ENCODE peak calls at places on chromosomes 4 and X, in six cellular contexts. One of them, this sample, is unnamed.

GRCh38 chr4:164768516-164768915 is 14.6 kb downstream of the SMIM31 start:
- DNase-seq in cardiac muscle cell: peak
- DNase-seq in COR-L47: no peak
- DNase-seq in transverse colon: no peak
- DNase-seq in heart right ventricle: no peak
- DNase-seq in nephron progenitor cell: no peak
- DNase-seq in this sample: no peak

GRCh38 chr4:145131848-145132247 is 33.7 kb downstream of the ABCE1 start:
- DNase-seq in transverse colon: no peak
- DNase-seq in cardiac muscle cell: no peak
- DNase-seq in nephron progenitor cell: no peak
- DNase-seq in COR-L47: no peak
- DNase-seq in heart right ventricle: no peak
- DNase-seq in this sample: no peak

GRCh38 chr4:41763741-41764140 is 15.2 kb upstream of the PHOX2B start:
- DNase-seq in nephron progenitor cell: no peak
- DNase-seq in transverse colon: no peak
- DNase-seq in heart right ventricle: no peak
- DNase-seq in cardiac muscle cell: no peak
- DNase-seq in COR-L47: no peak
- DNase-seq in this sample: no peak

GRCh38 chrX:34956915-34957314 is 14.3 kb downstream of the FAM47B start:
- DNase-seq in heart right ventricle: no peak
- DNase-seq in cardiac muscle cell: peak
- DNase-seq in nephron progenitor cell: no peak
- DNase-seq in COR-L47: no peak
- DNase-seq in transverse colon: no peak
- DNase-seq in this sample: no peak

GRCh38 chr4:80171251-80171650 is 26.1 kb upstream of the PRDM8 start:
- DNase-seq in cardiac muscle cell: peak
- DNase-seq in nephron progenitor cell: no peak
- DNase-seq in COR-L47: no peak
- DNase-seq in heart right ventricle: no peak
- DNase-seq in transverse colon: no peak
- DNase-seq in this sample: no peak

GRCh38 chr4:154998284-154998683 is 210.2 kb upstream of the NPY2R start:
- DNase-seq in transverse colon: no peak
- DNase-seq in cardiac muscle cell: peak
- DNase-seq in heart right ventricle: no peak
- DNase-seq in nephron progenitor cell: no peak
- DNase-seq in COR-L47: no peak
- DNase-seq in this sample: no peak

GRCh38 chr4:104163820-104164219 is 330.9 kb downstream of the CXXC4 start:
- DNase-seq in transverse colon: no peak
- DNase-seq in cardiac muscle cell: no peak
- DNase-seq in COR-L47: no peak
- DNase-seq in nephron progenitor cell: no peak
- DNase-seq in heart right ventricle: no peak
- DNase-seq in this sample: no peak

GRCh38 chr4:140666889-140667614 is 89.1 kb downstream of the TBC1D9 start:
- DNase-seq in COR-L47: no peak
- DNase-seq in cardiac muscle cell: no peak
- DNase-seq in transverse colon: no peak
- DNase-seq in heart right ventricle: no peak
- DNase-seq in nephron progenitor cell: no peak
- DNase-seq in this sample: no peak

GRCh38 chrX:118148737-118149136 is 32.1 kb upstream of the KLHL13 start:
- DNase-seq in nephron progenitor cell: no peak
- DNase-seq in transverse colon: no peak
- DNase-seq in cardiac muscle cell: no peak
- DNase-seq in heart right ventricle: no peak
- DNase-seq in COR-L47: no peak
- DNase-seq in this sample: no peak

GRCh38 chr4:88006956-88007303 is 505 bp upstream of the PKD2 start:
- DNase-seq in heart right ventricle: no peak
- DNase-seq in nephron progenitor cell: peak
- DNase-seq in COR-L47: no peak
- DNase-seq in transverse colon: no peak
- DNase-seq in cardiac muscle cell: no peak
- DNase-seq in this sample: no peak

GRCh38 chr4:98653890-98654867 is 4.2 kb downstream of the TSPAN5 start:
- DNase-seq in COR-L47: no peak
- DNase-seq in transverse colon: no peak
- DNase-seq in cardiac muscle cell: peak
- DNase-seq in nephron progenitor cell: no peak
- DNase-seq in heart right ventricle: no peak
- DNase-seq in this sample: no peak

GRCh38 chrX:48601741-48602394 is 4.6 kb downstream of the WDR13 start:
- DNase-seq in heart right ventricle: no peak
- DNase-seq in nephron progenitor cell: no peak
- DNase-seq in COR-L47: no peak
- DNase-seq in cardiac muscle cell: no peak
- DNase-seq in transverse colon: no peak
- DNase-seq in this sample: no peak

GRCh38 chr4:148776944-148777343 is 334.7 kb upstream of the NR3C2 start:
- DNase-seq in COR-L47: no peak
- DNase-seq in heart right ventricle: no peak
- DNase-seq in transverse colon: no peak
- DNase-seq in nephron progenitor cell: no peak
- DNase-seq in cardiac muscle cell: no peak
- DNase-seq in this sample: no peak

GRCh38 chr4:683982-684571 is 4.9 kb downstream of the SLC49A3 start:
- DNase-seq in transverse colon: peak
- DNase-seq in COR-L47: no peak
- DNase-seq in nephron progenitor cell: peak
- DNase-seq in cardiac muscle cell: peak
- DNase-seq in heart right ventricle: peak
- DNase-seq in this sample: no peak

GRCh38 chrX:123339201-123339905 is 155.3 kb downstream of the GRIA3 start:
- DNase-seq in transverse colon: no peak
- DNase-seq in cardiac muscle cell: peak
- DNase-seq in heart right ventricle: no peak
- DNase-seq in nephron progenitor cell: no peak
- DNase-seq in COR-L47: no peak
- DNase-seq in this sample: no peak

GRCh38 chr4:160887668-160888067 is 1276.1 kb downstream of the FSTL5 start:
- DNase-seq in transverse colon: no peak
- DNase-seq in heart right ventricle: no peak
- DNase-seq in cardiac muscle cell: no peak
- DNase-seq in COR-L47: no peak
- DNase-seq in nephron progenitor cell: no peak
- DNase-seq in this sample: no peak

GRCh38 chrX:48958635-48959094 is 1.3 kb upstream of the OTUD5 start:
- DNase-seq in heart right ventricle: peak
- DNase-seq in COR-L47: peak
- DNase-seq in cardiac muscle cell: peak
- DNase-seq in nephron progenitor cell: no peak
- DNase-seq in transverse colon: peak
- DNase-seq in this sample: no peak

GRCh38 chrX:111375747-111376146 is 36.2 kb downstream of the DCX start:
- DNase-seq in COR-L47: no peak
- DNase-seq in transverse colon: no peak
- DNase-seq in cardiac muscle cell: peak
- DNase-seq in nephron progenitor cell: peak
- DNase-seq in heart right ventricle: no peak
- DNase-seq in this sample: no peak

GRCh38 chr4:85725727-85726170 is 250.8 kb downstream of the ARHGAP24 start:
- DNase-seq in COR-L47: no peak
- DNase-seq in cardiac muscle cell: peak
- DNase-seq in transverse colon: peak
- DNase-seq in nephron progenitor cell: no peak
- DNase-seq in heart right ventricle: peak
- DNase-seq in this sample: no peak

GRCh38 chr4:146379744-146380143 is 142.0 kb downstream of the SLC10A7 start:
- DNase-seq in transverse colon: no peak
- DNase-seq in COR-L47: no peak
- DNase-seq in cardiac muscle cell: peak
- DNase-seq in nephron progenitor cell: no peak
- DNase-seq in heart right ventricle: no peak
- DNase-seq in this sample: no peak

GRCh38 chr4:155569471-155569870 is 97.2 kb upstream of the GUCY1A1 start:
- DNase-seq in heart right ventricle: no peak
- DNase-seq in transverse colon: no peak
- DNase-seq in COR-L47: no peak
- DNase-seq in cardiac muscle cell: no peak
- DNase-seq in nephron progenitor cell: no peak
- DNase-seq in this sample: no peak

GRCh38 chrX:42695800-42696358 is 82.1 kb downstream of the PPP1R2C start:
- DNase-seq in transverse colon: no peak
- DNase-seq in nephron progenitor cell: no peak
- DNase-seq in COR-L47: no peak
- DNase-seq in heart right ventricle: no peak
- DNase-seq in cardiac muscle cell: no peak
- DNase-seq in this sample: no peak

GRCh38 chr4:142354041-142354440 is 492.1 kb downstream of the INPP4B start:
- DNase-seq in transverse colon: no peak
- DNase-seq in nephron progenitor cell: no peak
- DNase-seq in heart right ventricle: no peak
- DNase-seq in COR-L47: no peak
- DNase-seq in cardiac muscle cell: no peak
- DNase-seq in this sample: no peak

GRCh38 chr4:73067971-73068394 is 1.5 kb downstream of the COX18 start:
- DNase-seq in transverse colon: no peak
- DNase-seq in heart right ventricle: no peak
- DNase-seq in nephron progenitor cell: no peak
- DNase-seq in COR-L47: no peak
- DNase-seq in cardiac muscle cell: peak
- DNase-seq in this sample: no peak

GRCh38 chr4:72701987-72702819 is 133.2 kb upstream of the ADAMTS3 start:
- DNase-seq in heart right ventricle: no peak
- DNase-seq in transverse colon: no peak
- DNase-seq in COR-L47: peak
- DNase-seq in nephron progenitor cell: peak
- DNase-seq in cardiac muscle cell: peak
- DNase-seq in this sample: no peak

GRCh38 chr4:17111436-17111835 is 213.0 kb upstream of the LDB2 start:
- DNase-seq in COR-L47: no peak
- DNase-seq in nephron progenitor cell: no peak
- DNase-seq in cardiac muscle cell: no peak
- DNase-seq in heart right ventricle: no peak
- DNase-seq in transverse colon: no peak
- DNase-seq in this sample: no peak

GRCh38 chrX:138775501-138775900 is 64.0 kb upstream of the FGF13 start:
- DNase-seq in heart right ventricle: no peak
- DNase-seq in transverse colon: no peak
- DNase-seq in cardiac muscle cell: peak
- DNase-seq in COR-L47: no peak
- DNase-seq in nephron progenitor cell: no peak
- DNase-seq in this sample: no peak

GRCh38 chr4:44632733-44633132 is 18.7 kb downstream of the YIPF7 start:
- DNase-seq in transverse colon: no peak
- DNase-seq in COR-L47: no peak
- DNase-seq in cardiac muscle cell: no peak
- DNase-seq in heart right ventricle: no peak
- DNase-seq in nephron progenitor cell: no peak
- DNase-seq in this sample: no peak

GRCh38 chr4:149897784-149898183 is 82.1 kb upstream of the IQCM start:
- DNase-seq in COR-L47: peak
- DNase-seq in nephron progenitor cell: no peak
- DNase-seq in cardiac muscle cell: peak
- DNase-seq in heart right ventricle: no peak
- DNase-seq in transverse colon: no peak
- DNase-seq in this sample: no peak

GRCh38 chr4:173301518-173302201 is 32.5 kb downstream of the HMGB2 start:
- DNase-seq in heart right ventricle: no peak
- DNase-seq in nephron progenitor cell: no peak
- DNase-seq in COR-L47: no peak
- DNase-seq in transverse colon: no peak
- DNase-seq in cardiac muscle cell: peak
- DNase-seq in this sample: no peak

GRCh38 chrX:71996826-71997225 is 86.2 kb downstream of the NHSL2 start:
- DNase-seq in COR-L47: no peak
- DNase-seq in heart right ventricle: peak
- DNase-seq in nephron progenitor cell: no peak
- DNase-seq in cardiac muscle cell: peak
- DNase-seq in transverse colon: no peak
- DNase-seq in this sample: peak

GRCh38 chrX:122441451-122441850 is 742.6 kb upstream of the GRIA3 start:
- DNase-seq in COR-L47: no peak
- DNase-seq in cardiac muscle cell: no peak
- DNase-seq in heart right ventricle: no peak
- DNase-seq in transverse colon: no peak
- DNase-seq in nephron progenitor cell: no peak
- DNase-seq in this sample: no peak

GRCh38 chrX:53357799-53358530 is 64.5 kb downstream of the SMC1A start:
- DNase-seq in nephron progenitor cell: peak
- DNase-seq in cardiac muscle cell: peak
- DNase-seq in heart right ventricle: no peak
- DNase-seq in COR-L47: peak
- DNase-seq in transverse colon: no peak
- DNase-seq in this sample: no peak

GRCh38 chr4:163495900-163496299 is 1.4 kb downstream of the TMA16 start:
- DNase-seq in nephron progenitor cell: no peak
- DNase-seq in COR-L47: no peak
- DNase-seq in cardiac muscle cell: no peak
- DNase-seq in heart right ventricle: no peak
- DNase-seq in transverse colon: no peak
- DNase-seq in this sample: no peak

GRCh38 chrX:3195845-3196244 is 150.6 kb downstream of the MXRA5 start:
- DNase-seq in COR-L47: no peak
- DNase-seq in heart right ventricle: no peak
- DNase-seq in transverse colon: no peak
- DNase-seq in nephron progenitor cell: no peak
- DNase-seq in cardiac muscle cell: no peak
- DNase-seq in this sample: no peak

GRCh38 chr4:40986375-40986774 is 228.0 kb downstream of the APBB2 start:
- DNase-seq in COR-L47: no peak
- DNase-seq in cardiac muscle cell: peak
- DNase-seq in transverse colon: no peak
- DNase-seq in nephron progenitor cell: no peak
- DNase-seq in heart right ventricle: no peak
- DNase-seq in this sample: no peak

This sample was measured in osteocyte.